ENCODE peak calls at places on chromosomes 7 and 10, in five cellular contexts. One of them, this sample, is unnamed.

GRCh38 chr10:107728807-107729206 is 564.3 kb upstream of the SORCS1 start:
- ATAC-seq in activated CD8-positive, alpha-beta T cell treated with anti-CD3 and anti-CD28 coated beads for 36 hours: no peak
- ATAC-seq in activated B cell treated with CpG ODN at 0.5 μM for 24 hours: no peak
- ATAC-seq in SK-N-SH treated with all-trans-retinoic acid at 6 μM for 48 hours: no peak
- ATAC-seq in GM23338: no peak
- ATAC-seq in this sample: no peak

GRCh38 chr7:99098824-99099498 is 44.9 kb downstream of the SMURF1 start:
- ATAC-seq in activated CD8-positive, alpha-beta T cell treated with anti-CD3 and anti-CD28 coated beads for 36 hours: no peak
- ATAC-seq in GM23338: peak; percentile 61
- ATAC-seq in SK-N-SH treated with all-trans-retinoic acid at 6 μM for 48 hours: no peak
- ATAC-seq in activated B cell treated with CpG ODN at 0.5 μM for 24 hours: no peak
- ATAC-seq in this sample: no peak

GRCh38 chr10:125263551-125263950 is 103.2 kb upstream of the CTBP2 start:
- ATAC-seq in SK-N-SH treated with all-trans-retinoic acid at 6 μM for 48 hours: no peak
- ATAC-seq in activated B cell treated with CpG ODN at 0.5 μM for 24 hours: no peak
- ATAC-seq in GM23338: no peak
- ATAC-seq in activated CD8-positive, alpha-beta T cell treated with anti-CD3 and anti-CD28 coated beads for 36 hours: no peak
- ATAC-seq in this sample: no peak

GRCh38 chr7:54788664-54789063 is 29.7 kb upstream of the SEC61G start:
- ATAC-seq in GM23338: peak; percentile 93
- ATAC-seq in activated CD8-positive, alpha-beta T cell treated with anti-CD3 and anti-CD28 coated beads for 36 hours: peak; percentile 98
- ATAC-seq in SK-N-SH treated with all-trans-retinoic acid at 6 μM for 48 hours: peak; percentile 96
- ATAC-seq in activated B cell treated with CpG ODN at 0.5 μM for 24 hours: peak; percentile 40
- ATAC-seq in this sample: peak; percentile 98

GRCh38 chr7:127380479-127380878 is 12.0 kb downstream of the ZNF800 start:
- ATAC-seq in activated CD8-positive, alpha-beta T cell treated with anti-CD3 and anti-CD28 coated beads for 36 hours: no peak
- ATAC-seq in GM23338: no peak
- ATAC-seq in activated B cell treated with CpG ODN at 0.5 μM for 24 hours: no peak
- ATAC-seq in SK-N-SH treated with all-trans-retinoic acid at 6 μM for 48 hours: no peak
- ATAC-seq in this sample: no peak

GRCh38 chr7:77419102-77419501 is 3.0 kb upstream of the GSAP start:
- ATAC-seq in GM23338: no peak
- ATAC-seq in SK-N-SH treated with all-trans-retinoic acid at 6 μM for 48 hours: no peak
- ATAC-seq in activated B cell treated with CpG ODN at 0.5 μM for 24 hours: no peak
- ATAC-seq in activated CD8-positive, alpha-beta T cell treated with anti-CD3 and anti-CD28 coated beads for 36 hours: peak; percentile 34
- ATAC-seq in this sample: peak; percentile 76

GRCh38 chr10:8065651-8066050 is 11.2 kb downstream of the GATA3 start:
- ATAC-seq in activated CD8-positive, alpha-beta T cell treated with anti-CD3 and anti-CD28 coated beads for 36 hours: no peak
- ATAC-seq in SK-N-SH treated with all-trans-retinoic acid at 6 μM for 48 hours: no peak
- ATAC-seq in GM23338: no peak
- ATAC-seq in activated B cell treated with CpG ODN at 0.5 μM for 24 hours: no peak
- ATAC-seq in this sample: peak; percentile 61

GRCh38 chr7:111528331-111528730 is 34.0 kb downstream of the IMMP2L start:
- ATAC-seq in activated B cell treated with CpG ODN at 0.5 μM for 24 hours: no peak
- ATAC-seq in activated CD8-positive, alpha-beta T cell treated with anti-CD3 and anti-CD28 coated beads for 36 hours: peak; percentile 67
- ATAC-seq in SK-N-SH treated with all-trans-retinoic acid at 6 μM for 48 hours: no peak
- ATAC-seq in GM23338: no peak
- ATAC-seq in this sample: no peak

GRCh38 chr7:12111461-12112405 is 99.4 kb upstream of the TMEM106B start:
- ATAC-seq in activated CD8-positive, alpha-beta T cell treated with anti-CD3 and anti-CD28 coated beads for 36 hours: peak; percentile 80
- ATAC-seq in GM23338: peak; percentile 98
- ATAC-seq in activated B cell treated with CpG ODN at 0.5 μM for 24 hours: no peak
- ATAC-seq in SK-N-SH treated with all-trans-retinoic acid at 6 μM for 48 hours: peak; percentile 89
- ATAC-seq in this sample: peak; percentile 58

GRCh38 chr10:78806805-78807221 is 262.0 kb upstream of the ZMIZ1 start:
- ATAC-seq in activated CD8-positive, alpha-beta T cell treated with anti-CD3 and anti-CD28 coated beads for 36 hours: no peak
- ATAC-seq in SK-N-SH treated with all-trans-retinoic acid at 6 μM for 48 hours: no peak
- ATAC-seq in activated B cell treated with CpG ODN at 0.5 μM for 24 hours: no peak
- ATAC-seq in GM23338: no peak
- ATAC-seq in this sample: no peak

GRCh38 chr10:75565286-75566251 is 134.1 kb downstream of the LRMDA start:
- ATAC-seq in GM23338: no peak
- ATAC-seq in activated B cell treated with CpG ODN at 0.5 μM for 24 hours: no peak
- ATAC-seq in SK-N-SH treated with all-trans-retinoic acid at 6 μM for 48 hours: no peak
- ATAC-seq in activated CD8-positive, alpha-beta T cell treated with anti-CD3 and anti-CD28 coated beads for 36 hours: no peak
- ATAC-seq in this sample: no peak

GRCh38 chr7:100812729-100813128 is 14.6 kb downstream of the EPHB4 start:
- ATAC-seq in GM23338: no peak
- ATAC-seq in activated CD8-positive, alpha-beta T cell treated with anti-CD3 and anti-CD28 coated beads for 36 hours: no peak
- ATAC-seq in SK-N-SH treated with all-trans-retinoic acid at 6 μM for 48 hours: no peak
- ATAC-seq in activated B cell treated with CpG ODN at 0.5 μM for 24 hours: no peak
- ATAC-seq in this sample: no peak

GRCh38 chr10:16425449-16425848 is 11.4 kb upstream of the PTER start:
- ATAC-seq in SK-N-SH treated with all-trans-retinoic acid at 6 μM for 48 hours: no peak
- ATAC-seq in GM23338: no peak
- ATAC-seq in activated B cell treated with CpG ODN at 0.5 μM for 24 hours: no peak
- ATAC-seq in activated CD8-positive, alpha-beta T cell treated with anti-CD3 and anti-CD28 coated beads for 36 hours: no peak
- ATAC-seq in this sample: peak; percentile 48

GRCh38 chr7:129774871-129775694 is 163.6 kb downstream of the NRF1 start:
- ATAC-seq in GM23338: no peak
- ATAC-seq in activated B cell treated with CpG ODN at 0.5 μM for 24 hours: no peak
- ATAC-seq in activated CD8-positive, alpha-beta T cell treated with anti-CD3 and anti-CD28 coated beads for 36 hours: no peak
- ATAC-seq in SK-N-SH treated with all-trans-retinoic acid at 6 μM for 48 hours: no peak
- ATAC-seq in this sample: no peak

This sample was measured in activated T-helper 17 cell treated with anti-CD3 and anti-CD28 coated beads, Interleukin-2, amount 50 U/mL, for 72 hours.